ENCODE peak calls at places on chromosomes 5 and 9, in five cellular contexts. V, M, K, N and Z are unnamed samples.

GRCh38 chr9:127187231-127187956 is 65.0 kb upstream of the ANGPTL2 start:
- DNase-seq in V (peak; percentile 60), M (peak; percentile 94), K (no peak), N (no peak), Z (no peak)

GRCh38 chr9:87067426-87067825 is 120.1 kb upstream of the GAS1 start:
- DNase-seq in V (no peak), M (no peak), K (no peak), N (no peak), Z (no peak)

GRCh38 chr5:1729641-1730486 is 69.8 kb downstream of the MRPL36 start:
- DNase-seq in V (peak; percentile 13), M (no peak), K (no peak), N (peak; percentile 6), Z (peak; percentile 7)

GRCh38 chr5:179129607-179130071 is 69.5 kb downstream of the ZNF354C start:
- DNase-seq in V (no peak), M (no peak), K (no peak), N (no peak), Z (no peak)

GRCh38 chr9:17588395-17588794 is 9.5 kb downstream of the SH3GL2 start:
- DNase-seq in V (no peak), M (no peak), K (no peak), N (no peak), Z (no peak)

GRCh38 chr5:1211701-1212100 is 10.3 kb downstream of the SLC6A19 start:
- DNase-seq in V (no peak), M (no peak), K (no peak), N (no peak), Z (no peak)

GRCh38 chr5:16544607-16545374 is 72.0 kb downstream of the RETREG1 start:
- DNase-seq in V (no peak), M (peak; percentile 21), K (no peak), N (no peak), Z (no peak)

GRCh38 chr9:31637861-31638260 is 746.6 kb upstream of the ACO1 start:
- DNase-seq in V (no peak), M (no peak), K (no peak), N (no peak), Z (no peak)

GRCh38 chr9:95513722-95514121 is 3.0 kb downstream of the PTCH1 start:
- DNase-seq in V (no peak), M (no peak), K (no peak), N (no peak), Z (no peak)

GRCh38 chr9:134970719-134971118 is 53.0 kb upstream of the FCN1 start:
- DNase-seq in V (peak; percentile 8), M (no peak), K (no peak), N (no peak), Z (no peak)

GRCh38 chr5:170184007-170184687 is 48.6 kb upstream of the C5orf58 start:
- DNase-seq in V (peak; percentile 66), M (peak; percentile 64), K (peak; percentile 11), N (peak; percentile 69), Z (peak; percentile 10)

GRCh38 chr5:10695055-10695649 is 65.9 kb downstream of the DAP start:
- DNase-seq in V (peak; percentile 84), M (peak; percentile 82), K (no peak), N (peak; percentile 34), Z (peak; percentile 35)

GRCh38 chr9:70093944-70094343 is 50.3 kb downstream of the MAMDC2 start:
- DNase-seq in V (no peak), M (no peak), K (no peak), N (no peak), Z (no peak)

GRCh38 chr9:135008416-135008815 is 79.1 kb upstream of the OLFM1 start:
- DNase-seq in V (no peak), M (no peak), K (no peak), N (no peak), Z (no peak)

GRCh38 chr5:107776506-107776905 is 105.8 kb upstream of the EFNA5 start:
- DNase-seq in V (no peak), M (no peak), K (no peak), N (no peak), Z (no peak)

GRCh38 chr9:18985464-18985951 is 47.5 kb downstream of the SAXO1 start:
- DNase-seq in V (no peak), M (no peak), K (no peak), N (no peak), Z (no peak)

GRCh38 chr9:87498046-87498815 is 564 bp downstream of the DAPK1 start:
- DNase-seq in V (peak; percentile 61), M (peak; percentile 63), K (no peak), N (peak; percentile 70), Z (no peak)

GRCh38 chr5:159034083-159034824 is 65.5 kb downstream of the EBF1 start:
- DNase-seq in V (no peak), M (no peak), K (no peak), N (no peak), Z (no peak)

GRCh38 chr5:135466178-135467050 is 14.3 kb upstream of the TIFAB start:
- DNase-seq in V (peak; percentile 77), M (peak; percentile 66), K (peak; percentile 45), N (peak; percentile 82), Z (peak; percentile 50)

GRCh38 chr5:81228084-81228483 is 5.0 kb upstream of the CKMT2 start:
- DNase-seq in V (no peak), M (no peak), K (no peak), N (no peak), Z (no peak)

GRCh38 chr9:12776775-12777055 is 1.9 kb downstream of the LURAP1L start:
- DNase-seq in V (no peak), M (no peak), K (no peak), N (no peak), Z (no peak)

GRCh38 chr9:87713278-87713989 is 12.5 kb upstream of the CTSL start:
- DNase-seq in V (peak; percentile 92), M (peak; percentile 100), K (no peak), N (no peak), Z (no peak)